ENCODE peak calls at places on chromosomes 6 and 20, in ten cellular contexts. Z is NCI-H2171; T is Right ventricle myocardium superior; K is C1 segment of cervical spinal cord; N is HCEC 1CT; D is stimulated activated CD4-positive, alpha-beta T cell treated with anti-CD3 and anti-CD28 coated beads, Interleukin-1b, Interleukin-23, amount 100 ng/mL, for 1 hour; V is T-cell; M is choroid plexus epithelial cell; Y is bronchial epithelial cell; H is stromal cell of bone marrow. O is an unnamed sample.

GRCh38 chr6:79869184-79869583 is 78.2 kb downstream of the ELOVL4 start:
- DNase-seq in K (no peak), N (no peak), H (no peak), M (no peak), T (no peak), Z (no peak), V (no peak), D (no peak), Y (no peak), O (no peak)

GRCh38 chr6:131602913-131603312 is 25.1 kb downstream of the MED23 start:
- DNase-seq in Z (no peak), N (peak; percentile 92), K (no peak), T (no peak), D (no peak), Y (peak; percentile 55), H (peak; percentile 83), V (no peak), M (peak; percentile 97), O (peak; percentile 9)

GRCh38 chr20:47137231-47137865 is 219.2 kb downstream of the ZMYND8 start:
- DNase-seq in D (no peak), V (no peak), K (no peak), N (peak; percentile 56), Y (no peak), H (no peak), T (no peak), M (no peak), Z (no peak), O (no peak)

GRCh38 chr6:139970591-139970991 is 596.1 kb upstream of the CITED2 start:
- DNase-seq in V (no peak), D (no peak), Z (no peak), M (peak; percentile 73), H (peak; percentile 15), T (no peak), K (no peak), Y (peak; percentile 58), N (peak; percentile 87), O (no peak)

GRCh38 chr20:14959506-14960493 is 622.4 kb upstream of the FLRT3 start:
- DNase-seq in Z (no peak), K (no peak), T (no peak), N (no peak), H (no peak), Y (peak; percentile 94), D (no peak), M (peak; percentile 33), V (no peak), O (no peak)

GRCh38 chr6:11865926-11866325 is 87.3 kb upstream of the ADTRP start:
- DNase-seq in D (no peak), Y (peak; percentile 31), H (no peak), T (no peak), K (no peak), M (peak; percentile 7), Z (no peak), N (peak; percentile 80), V (no peak), O (peak; percentile 24)

GRCh38 chr20:22560817-22561216 is 23.6 kb downstream of the FOXA2 start:
- DNase-seq in K (no peak), H (no peak), M (no peak), D (no peak), V (no peak), Y (no peak), T (no peak), Z (no peak), N (no peak), O (no peak)

GRCh38 chr20:34574861-34575260 is 16.3 kb downstream of the MAP1LC3A start:
- DNase-seq in V (no peak), T (no peak), N (no peak), Z (no peak), M (no peak), K (no peak), D (no peak), Y (no peak), H (no peak), O (no peak)

GRCh38 chr6:124368131-124368530 is 564.5 kb downstream of the NKAIN2 start:
- DNase-seq in D (no peak), T (no peak), K (no peak), M (peak; percentile 76), V (no peak), H (peak; percentile 16), Z (no peak), Y (no peak), N (no peak), O (no peak)

GRCh38 chr6:35262596-35262995 is 3.1 kb downstream of the ZNF76 start:
- DNase-seq in N (no peak), V (no peak), D (no peak), Z (no peak), Y (no peak), T (no peak), K (no peak), M (peak; percentile 32), H (no peak), O (no peak)

GRCh38 chr6:160991411-160992322 is at the start of gene MAP3K4:
- DNase-seq in H (peak; percentile 60), V (peak; percentile 70), Z (peak; percentile 77), K (peak; percentile 41), T (peak; percentile 88), Y (peak; percentile 35), D (peak; percentile 54), M (peak; percentile 79), N (peak; percentile 65), O (peak; percentile 45)

GRCh38 chr6:45422541-45423110 is 44.9 kb upstream of the SUPT3H start:
- DNase-seq in N (peak; percentile 61), Y (no peak), T (peak; percentile 55), D (no peak), Z (no peak), V (peak; percentile 59), H (no peak), M (peak; percentile 76), K (no peak), O (no peak)

GRCh38 chr20:32134026-32134425 is 24.5 kb downstream of the TM9SF4 start:
- DNase-seq in K (no peak), N (no peak), M (no peak), Y (no peak), H (no peak), V (no peak), D (no peak), T (no peak), Z (no peak), O (no peak)

GRCh38 chr20:6533828-6534388 is 233.6 kb upstream of the BMP2 start:
- DNase-seq in Z (no peak), D (no peak), K (no peak), H (peak; percentile 65), M (peak; percentile 92), T (peak; percentile 37), Y (peak; percentile 25), N (peak; percentile 83), V (no peak), O (no peak)

O was measured in H54.